ENCODE peak calls at places on chromosomes 6 and 20, in eight cellular contexts. A is HFF-Myc, T is NCI-H1092 treated with DMSO at 0.1 percent for 48 hours, P is GM04504, U is AG20443, I is GM03348, R is astrocyte of the spinal cord, Y is H1. J is an unnamed sample.

GRCh38 chr20:689348-689747 is 13.7 kb upstream of the SCRT2 start:
- DNase-seq in A (no peak), T (no peak), P (no peak), U (no peak), I (no peak), R (no peak), Y (no peak), J (no peak)

GRCh38 chr6:37617073-37617472 is 80.6 kb downstream of the MDGA1 start:
- DNase-seq in A (no peak), T (no peak), P (no peak), U (no peak), I (no peak), R (no peak), Y (no peak), J (peak; percentile 51)

GRCh38 chr20:48879609-48880008 is 41.9 kb upstream of the ARFGEF2 start:
- DNase-seq in A (no peak), T (no peak), P (no peak), U (no peak), I (no peak), R (no peak), Y (no peak), J (peak; percentile 44)

GRCh38 chr6:41963371-41963770 is 21.8 kb upstream of the CCND3 start:
- DNase-seq in A (no peak), T (no peak), P (no peak), U (no peak), I (no peak), R (no peak), Y (no peak), J (no peak)

GRCh38 chr6:26022166-26022510 is 59.5 kb downstream of the TRIM38 start:
- DNase-seq in A (peak; percentile 77), T (peak; percentile 70), P (peak; percentile 66), U (peak; percentile 69), I (peak; percentile 82), R (peak; percentile 87), Y (no peak), J (no peak)

GRCh38 chr6:143018955-143019354 is 41.7 kb upstream of the AIG1 start:
- DNase-seq in A (no peak), T (no peak), P (no peak), U (peak; percentile 16), I (peak; percentile 32), R (no peak), Y (no peak), J (no peak)

GRCh38 chr20:57264908-57265648 is 1.4 kb downstream of the BMP7 start:
- DNase-seq in A (no peak), T (no peak), P (no peak), U (no peak), I (no peak), R (no peak), Y (no peak), J (peak; percentile 45)

GRCh38 chr20:19828233-19828632 is 70.2 kb downstream of the RIN2 start:
- DNase-seq in A (no peak), T (peak; percentile 4), P (no peak), U (no peak), I (no peak), R (peak; percentile 59), Y (no peak), J (no peak)

GRCh38 chr20:49385471-49385870 is 97.0 kb downstream of the KCNB1 start:
- DNase-seq in A (peak; percentile 17), T (peak; percentile 25), P (peak; percentile 20), U (peak; percentile 39), I (peak; percentile 32), R (peak; percentile 22), Y (no peak), J (no peak)

GRCh38 chr6:22451960-22452359 is 117.4 kb upstream of the HDGFL1 start:
- DNase-seq in A (no peak), T (no peak), P (no peak), U (peak; percentile 18), I (no peak), R (peak; percentile 18), Y (no peak), J (no peak)

GRCh38 chr6:145214570-145214969 is 520.8 kb downstream of the EPM2A start:
- DNase-seq in A (no peak), T (peak; percentile 7), P (peak; percentile 16), U (peak; percentile 9), I (peak; percentile 29), R (peak; percentile 53), Y (no peak), J (no peak)

GRCh38 chr20:44129996-44130718 is 56.8 kb downstream of the JPH2 start:
- DNase-seq in A (no peak), T (no peak), P (no peak), U (no peak), I (no peak), R (peak; percentile 20), Y (no peak), J (no peak)

GRCh38 chr20:10708342-10709185 is 34.8 kb upstream of the JAG1 start:
- DNase-seq in A (no peak), T (no peak), P (no peak), U (peak; percentile 46), I (peak; percentile 55), R (peak; percentile 78), Y (no peak), J (no peak)

GRCh38 chr20:57666834-57667157 is 43.0 kb downstream of the PMEPA1 start:
- DNase-seq in A (no peak), T (no peak), P (no peak), U (no peak), I (no peak), R (no peak), Y (no peak), J (no peak)

GRCh38 chr6:8442149-8442548 is 6.8 kb upstream of the SLC35B3 start:
- DNase-seq in A (no peak), T (no peak), P (no peak), U (no peak), I (no peak), R (no peak), Y (no peak), J (no peak)

J was measured in left ventricle myocardium superior.